ENCODE peak calls at places on chromosomes 4 and X, in five cellular contexts. S, B, H, Q and Z are unnamed samples.

GRCh38 chr4:162644346-162644745 is 480.5 kb upstream of the FSTL5 start:
- DNase-seq in H (no peak), Q (no peak), S (no peak), B (no peak), Z (no peak)

GRCh38 chr4:86960557-86960959 is 25.7 kb downstream of the AFF1 start:
- DNase-seq in S (no peak), Q (peak; percentile 39), B (no peak), H (no peak), Z (no peak)

GRCh38 chrX:123340691-123341090 is 156.6 kb downstream of the GRIA3 start:
- DNase-seq in B (peak; percentile 69), S (no peak), Q (peak; percentile 7), H (peak; percentile 54), Z (no peak)

GRCh38 chr4:39994356-39994755 is 16.6 kb upstream of the PDS5A start:
- DNase-seq in H (no peak), S (no peak), Q (no peak), B (peak; percentile 33), Z (no peak)

GRCh38 chrX:46597774-46598173 is 24.2 kb downstream of the CHST7 start:
- DNase-seq in S (no peak), B (no peak), H (no peak), Q (no peak), Z (no peak)

GRCh38 chr4:71126719-71127118 is 133.3 kb downstream of the DCK start:
- DNase-seq in S (no peak), Q (no peak), H (no peak), B (peak; percentile 92), Z (no peak)

GRCh38 chr4:8259743-8260430 is 9.7 kb upstream of the HTRA3 start:
- DNase-seq in B (no peak), Q (no peak), H (no peak), S (no peak), Z (no peak)

GRCh38 chr4:8019396-8020365 is 80.0 kb upstream of the AFAP1 start:
- DNase-seq in Q (no peak), H (peak; percentile 22), S (no peak), B (no peak), Z (no peak)

GRCh38 chrX:150146271-150146888 is 208.1 kb upstream of the EOLA2 start:
- DNase-seq in H (no peak), B (no peak), Q (no peak), S (no peak), Z (peak; percentile 9)

GRCh38 chr4:102543030-102543505 is 41.9 kb downstream of the NFKB1 start:
- DNase-seq in S (no peak), Q (no peak), B (no peak), H (no peak), Z (no peak)

GRCh38 chr4:70842761-70843435 is 3.2 kb upstream of the GRSF1 start:
- DNase-seq in H (no peak), Q (no peak), S (no peak), B (no peak), Z (no peak)

GRCh38 chrX:7515681-7516413 is 327.1 kb upstream of the VCX start:
- DNase-seq in S (no peak), H (no peak), Q (no peak), B (peak; percentile 67), Z (peak; percentile 1)

GRCh38 chrX:150958177-150958576 is 25.0 kb upstream of the HMGB3 start:
- DNase-seq in Q (no peak), S (no peak), B (no peak), H (no peak), Z (no peak)

GRCh38 chrX:101417981-101418841 is 10.2 kb downstream of the HNRNPH2 start:
- DNase-seq in H (no peak), S (peak; percentile 72), Q (peak; percentile 88), B (no peak), Z (peak; percentile 74)

GRCh38 chr4:82774711-82775171 is 23.9 kb downstream of the SCD5 start:
- DNase-seq in S (no peak), H (no peak), Q (peak; percentile 69), B (peak; percentile 28), Z (no peak)